ENCODE peak calls at places on chromosomes 16 and 17, in five cellular contexts. One of them, this sample, is unnamed.

GRCh38 chr16:55123652-55124051 is 193.0 kb downstream of the IRX5 start:
- DNase-seq in PC-3: no peak
- DNase-seq in IMR-90: no peak
- DNase-seq in AG09319: no peak
- DNase-seq in lower leg skin: no peak
- DNase-seq in this sample: no peak

GRCh38 chr17:13030459-13031305 is 12.9 kb upstream of the ELAC2 start:
- DNase-seq in PC-3: peak
- DNase-seq in IMR-90: peak
- DNase-seq in AG09319: no peak
- DNase-seq in lower leg skin: peak
- DNase-seq in this sample: peak

GRCh38 chr17:21025446-21025845 is 17.4 kb downstream of the USP22 start:
- DNase-seq in PC-3: no peak
- DNase-seq in IMR-90: peak
- DNase-seq in AG09319: no peak
- DNase-seq in lower leg skin: no peak
- DNase-seq in this sample: no peak

GRCh38 chr17:41544497-41544896 is 16.4 kb upstream of the KRT19 start:
- DNase-seq in PC-3: no peak
- DNase-seq in IMR-90: no peak
- DNase-seq in AG09319: no peak
- DNase-seq in lower leg skin: no peak
- DNase-seq in this sample: no peak

GRCh38 chr17:77915594-77916021 is 42.9 kb upstream of the TNRC6C start:
- DNase-seq in PC-3: no peak
- DNase-seq in IMR-90: no peak
- DNase-seq in AG09319: no peak
- DNase-seq in lower leg skin: peak
- DNase-seq in this sample: no peak

GRCh38 chr16:64982581-64982980 is 139.3 kb downstream of the CDH11 start:
- DNase-seq in PC-3: no peak
- DNase-seq in IMR-90: peak
- DNase-seq in AG09319: peak
- DNase-seq in lower leg skin: no peak
- DNase-seq in this sample: no peak

GRCh38 chr16:84283314-84284167 is 11.1 kb upstream of the WFDC1 start:
- DNase-seq in PC-3: no peak
- DNase-seq in IMR-90: no peak
- DNase-seq in AG09319: no peak
- DNase-seq in lower leg skin: no peak
- DNase-seq in this sample: no peak

GRCh38 chr16:87309912-87310485 is 7.2 kb downstream of the C16orf95 start:
- DNase-seq in PC-3: no peak
- DNase-seq in IMR-90: no peak
- DNase-seq in AG09319: no peak
- DNase-seq in lower leg skin: peak
- DNase-seq in this sample: no peak

GRCh38 chr16:54936979-54937672 is 6.5 kb downstream of the IRX5 start:
- DNase-seq in PC-3: no peak
- DNase-seq in IMR-90: no peak
- DNase-seq in AG09319: no peak
- DNase-seq in lower leg skin: peak
- DNase-seq in this sample: no peak

GRCh38 chr17:73342057-73342522 is 30.3 kb upstream of the CDC42EP4 start:
- DNase-seq in PC-3: peak
- DNase-seq in IMR-90: peak
- DNase-seq in AG09319: peak
- DNase-seq in lower leg skin: peak
- DNase-seq in this sample: no peak

GRCh38 chr16:30355954-30356308 is 823 bp upstream of the CD2BP2 start:
- DNase-seq in PC-3: no peak
- DNase-seq in IMR-90: no peak
- DNase-seq in AG09319: no peak
- DNase-seq in lower leg skin: no peak
- DNase-seq in this sample: no peak

GRCh38 chr16:86568677-86569623 is 2.3 kb downstream of the FOXC2 start:
- DNase-seq in PC-3: no peak
- DNase-seq in IMR-90: no peak
- DNase-seq in AG09319: no peak
- DNase-seq in lower leg skin: no peak
- DNase-seq in this sample: no peak

GRCh38 chr17:51507444-51507843 is 247.1 kb downstream of the UTP18 start:
- DNase-seq in PC-3: no peak
- DNase-seq in IMR-90: no peak
- DNase-seq in AG09319: no peak
- DNase-seq in lower leg skin: no peak
- DNase-seq in this sample: no peak

GRCh38 chr17:1422907-1423306 is 22.9 kb upstream of the YWHAE start:
- DNase-seq in PC-3: peak
- DNase-seq in IMR-90: peak
- DNase-seq in AG09319: peak
- DNase-seq in lower leg skin: no peak
- DNase-seq in this sample: no peak

GRCh38 chr17:40020146-40020545 is 4.9 kb downstream of the CSF3 start:
- DNase-seq in PC-3: no peak
- DNase-seq in IMR-90: no peak
- DNase-seq in AG09319: no peak
- DNase-seq in lower leg skin: no peak
- DNase-seq in this sample: no peak

GRCh38 chr17:72422505-72423285 is 301.9 kb downstream of the SOX9 start:
- DNase-seq in PC-3: peak
- DNase-seq in IMR-90: peak
- DNase-seq in AG09319: peak
- DNase-seq in lower leg skin: peak
- DNase-seq in this sample: peak

GRCh38 chr17:72995008-72995656 is 97.4 kb downstream of the SLC39A11 start:
- DNase-seq in PC-3: no peak
- DNase-seq in IMR-90: no peak
- DNase-seq in AG09319: no peak
- DNase-seq in lower leg skin: no peak
- DNase-seq in this sample: no peak

GRCh38 chr16:53055603-53056527 is 1.1 kb downstream of the CHD9 start:
- DNase-seq in PC-3: peak
- DNase-seq in IMR-90: peak
- DNase-seq in AG09319: peak
- DNase-seq in lower leg skin: no peak
- DNase-seq in this sample: no peak

GRCh38 chr17:63816669-63817068 is 10.6 kb upstream of the PSMC5 start:
- DNase-seq in PC-3: no peak
- DNase-seq in IMR-90: peak
- DNase-seq in AG09319: no peak
- DNase-seq in lower leg skin: no peak
- DNase-seq in this sample: peak

GRCh38 chr17:83191388-83192160 is 112.2 kb downstream of the METRNL start:
- DNase-seq in PC-3: no peak
- DNase-seq in IMR-90: no peak
- DNase-seq in AG09319: no peak
- DNase-seq in lower leg skin: peak
- DNase-seq in this sample: no peak

GRCh38 chr16:74449470-74449869 is 28.2 kb upstream of the CLEC18B start:
- DNase-seq in PC-3: peak
- DNase-seq in IMR-90: peak
- DNase-seq in AG09319: no peak
- DNase-seq in lower leg skin: no peak
- DNase-seq in this sample: no peak

GRCh38 chr17:17181666-17182600 is 24.2 kb downstream of the PLD6 start:
- DNase-seq in PC-3: no peak
- DNase-seq in IMR-90: no peak
- DNase-seq in AG09319: no peak
- DNase-seq in lower leg skin: no peak
- DNase-seq in this sample: peak

GRCh38 chr17:7437369-7437863 is 1.9 kb upstream of the FGF11 start:
- DNase-seq in PC-3: no peak
- DNase-seq in IMR-90: no peak
- DNase-seq in AG09319: no peak
- DNase-seq in lower leg skin: no peak
- DNase-seq in this sample: no peak
- TF ChIP-seq CTCF in PC-3: no peak
- TF ChIP-seq CTCF in IMR-90: no peak
- TF ChIP-seq CTCF in AG09319: no peak
- TF ChIP-seq CTCF in lower leg skin: no peak
- TF ChIP-seq CTCF in this sample: no peak

GRCh38 chr16:67173808-67174705 is 3.7 kb downstream of the NOL3 start:
- DNase-seq in PC-3: peak
- DNase-seq in IMR-90: peak
- DNase-seq in AG09319: peak
- DNase-seq in lower leg skin: peak
- DNase-seq in this sample: peak
- TF ChIP-seq CTCF in PC-3: peak
- TF ChIP-seq CTCF in IMR-90: peak
- TF ChIP-seq CTCF in AG09319: peak
- TF ChIP-seq CTCF in lower leg skin: no peak
- TF ChIP-seq CTCF in this sample: no peak

DNA sequence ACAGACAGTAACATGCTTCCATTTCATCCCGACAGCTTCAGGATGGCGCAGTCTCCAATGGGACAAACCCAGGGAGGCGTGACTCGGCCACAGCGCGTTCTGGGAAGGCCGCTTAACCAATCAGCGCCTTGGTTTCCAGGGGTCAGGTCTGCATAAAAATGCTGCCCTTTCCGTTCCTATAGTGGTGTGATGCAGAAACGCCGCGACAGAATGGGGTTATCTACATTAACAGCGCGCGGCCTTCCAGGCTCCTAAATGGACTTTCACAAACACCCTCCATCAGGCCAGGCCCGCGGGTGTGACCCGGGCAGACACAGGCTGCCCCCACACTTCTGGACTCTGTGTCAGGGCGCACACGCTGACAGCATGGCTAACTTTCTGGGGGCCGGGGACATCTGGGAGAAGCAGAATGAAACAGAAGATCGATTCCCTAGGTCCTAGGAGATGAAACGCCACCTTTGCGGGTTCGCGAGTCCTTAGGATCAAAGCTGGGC is 792 bp downstream of the TMEM231 start:
- DNase-seq in PC-3: peak
- DNase-seq in IMR-90: peak
- DNase-seq in AG09319: peak
- DNase-seq in lower leg skin: peak
- DNase-seq in this sample: peak
- TF ChIP-seq CTCF in PC-3: no peak
- TF ChIP-seq CTCF in IMR-90: no peak
- TF ChIP-seq CTCF in AG09319: no peak
- TF ChIP-seq CTCF in lower leg skin: no peak
- TF ChIP-seq CTCF in this sample: no peak

GRCh38 chr16:72012607-72013006 is 4.1 kb downstream of the DHODH start:
- DNase-seq in PC-3: no peak
- DNase-seq in IMR-90: no peak
- DNase-seq in AG09319: no peak
- DNase-seq in lower leg skin: no peak
- DNase-seq in this sample: no peak

GRCh38 chr16:72013888-72014538 is 5.5 kb downstream of the DHODH start:
- DNase-seq in PC-3: no peak
- DNase-seq in IMR-90: no peak
- DNase-seq in AG09319: no peak
- DNase-seq in lower leg skin: no peak
- DNase-seq in this sample: no peak

GRCh38 chr16:72013389-72013788 is 4.8 kb downstream of the DHODH start:
- DNase-seq in PC-3: no peak
- DNase-seq in IMR-90: peak
- DNase-seq in AG09319: no peak
- DNase-seq in lower leg skin: no peak
- DNase-seq in this sample: no peak

GRCh38 chr16:72009779-72010178 is 1.2 kb downstream of the DHODH start:
- DNase-seq in PC-3: no peak
- DNase-seq in IMR-90: no peak
- DNase-seq in AG09319: no peak
- DNase-seq in lower leg skin: no peak
- DNase-seq in this sample: no peak

DNA sequence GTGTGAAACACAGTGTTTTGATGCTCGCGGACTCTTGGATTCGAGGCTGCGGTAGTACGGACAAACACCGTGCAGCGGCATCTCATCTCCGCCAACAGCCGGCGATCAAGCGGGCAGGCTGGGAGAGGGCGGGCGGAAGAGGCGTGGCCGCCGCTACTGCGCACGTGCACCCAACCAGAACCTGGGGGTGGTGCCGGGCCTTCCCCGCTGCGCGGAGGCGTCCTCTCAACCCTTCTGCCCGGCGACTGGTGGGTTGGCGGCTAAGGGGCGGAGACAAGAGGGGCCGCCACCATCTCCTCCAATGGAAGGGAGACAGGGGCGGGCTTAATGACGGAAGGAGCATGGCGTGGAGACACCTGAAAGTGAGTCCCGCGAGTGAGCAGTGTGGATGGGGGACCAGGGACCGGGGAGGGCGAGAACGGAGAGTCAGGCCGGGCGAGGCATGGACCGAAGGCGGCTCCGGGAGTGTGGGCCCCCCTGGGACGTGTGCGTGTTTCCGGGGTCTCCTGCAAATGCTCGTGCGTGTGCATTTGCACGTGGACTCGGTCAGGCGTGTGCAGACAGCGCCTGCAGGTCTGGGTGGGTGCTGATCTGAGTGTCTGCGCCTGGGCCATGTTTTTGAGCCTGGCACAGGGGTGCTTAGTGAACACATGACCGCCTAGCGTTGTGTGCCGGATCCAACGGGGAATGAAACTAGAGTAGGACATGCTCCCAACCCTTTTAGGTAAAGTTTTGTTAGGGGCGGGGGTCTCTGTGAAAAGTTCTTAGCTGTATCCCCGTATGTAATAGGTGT is at the start of gene DHODH:
- DNase-seq in PC-3: peak
- DNase-seq in IMR-90: peak
- DNase-seq in AG09319: peak
- DNase-seq in lower leg skin: peak
- DNase-seq in this sample: peak
- TF ChIP-seq CTCF in PC-3: no peak
- TF ChIP-seq CTCF in IMR-90: peak
- TF ChIP-seq CTCF in AG09319: no peak
- TF ChIP-seq CTCF in lower leg skin: no peak
- TF ChIP-seq CTCF in this sample: no peak

DNA sequence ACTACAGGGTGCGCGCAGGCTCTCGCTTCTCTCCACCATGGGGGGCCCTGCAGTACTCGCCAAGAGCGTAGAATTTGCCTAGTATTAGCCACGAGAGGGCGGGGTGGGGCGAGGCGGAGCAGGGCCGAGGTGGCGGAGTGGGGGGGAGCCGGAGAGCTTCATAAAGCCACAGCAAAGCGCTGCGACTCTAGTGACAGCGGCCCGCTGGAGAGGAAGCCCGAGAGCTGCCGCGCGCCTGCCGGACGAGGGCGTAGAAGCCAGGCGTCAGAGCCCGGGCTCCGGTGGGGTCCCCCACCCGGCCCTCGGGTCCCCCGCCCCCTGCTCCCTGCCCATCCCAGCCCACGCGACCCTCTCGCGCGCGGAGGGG is at the start of gene TBX21:
- DNase-seq in PC-3: no peak
- DNase-seq in IMR-90: no peak
- DNase-seq in AG09319: no peak
- DNase-seq in lower leg skin: peak
- DNase-seq in this sample: peak
- TF ChIP-seq CTCF in PC-3: no peak
- TF ChIP-seq CTCF in IMR-90: peak
- TF ChIP-seq CTCF in AG09319: no peak
- TF ChIP-seq CTCF in lower leg skin: no peak
- TF ChIP-seq CTCF in this sample: peak